ENCODE peak calls at places on chromosomes 13 and 19, in six cellular contexts. Q is left ventricle myocardium inferior, I is PC-9, C is uterus, Z is thoracic aorta, D is endodermal cell. Y is an unnamed sample.

GRCh38 chr19:3163230-3163886 is 15.2 kb upstream of the S1PR4 start:
- DNase-seq in Z (no peak), Q (peak), C (peak), I (no peak), D (peak), Y (peak)

GRCh38 chr19:39406656-39407393 is at the start of gene ZFP36:
- DNase-seq in C (peak), Z (peak), D (peak), Q (peak), I (peak), Y (peak)

GRCh38 chr13:48859168-48860105 is 116.3 kb upstream of the FNDC3A start:
- DNase-seq in D (peak), I (no peak), Q (no peak), Z (no peak), C (no peak), Y (no peak)

GRCh38 chr19:54670576-54671347 is 8.0 kb downstream of the LILRB4 start:
- DNase-seq in C (no peak), D (no peak), I (no peak), Q (no peak), Z (no peak), Y (no peak)

GRCh38 chr19:22116760-22117159 is 64.5 kb downstream of the ZNF257 start:
- DNase-seq in Z (no peak), Q (no peak), D (no peak), I (no peak), C (no peak), Y (no peak)

GRCh38 chr13:41231786-41232185 is 31.6 kb downstream of the MTRF1 start:
- DNase-seq in I (no peak), Z (no peak), Q (peak), C (no peak), D (peak), Y (no peak)

GRCh38 chr19:41974652-41975051 is 15.5 kb upstream of the RABAC1 start:
- DNase-seq in Z (no peak), D (no peak), C (no peak), I (no peak), Q (no peak), Y (no peak)

GRCh38 chr19:57406516-57407123 is 4.3 kb upstream of the ZNF17 start:
- DNase-seq in C (no peak), I (peak), Z (no peak), D (peak), Q (peak), Y (no peak)

GRCh38 chr19:10718205-10719196 is 622 bp downstream of the DNM2 start:
- DNase-seq in I (no peak), Z (no peak), D (peak), C (no peak), Q (peak), Y (peak)

GRCh38 chr19:21519488-21519887 is 14.1 kb downstream of the ZNF429 start:
- DNase-seq in D (no peak), I (no peak), C (no peak), Z (no peak), Q (no peak), Y (no peak)

GRCh38 chr19:13866463-13867046 is 10.4 kb upstream of the NANOS3 start:
- DNase-seq in I (no peak), C (no peak), Q (no peak), D (no peak), Z (no peak), Y (no peak)
- H3K27ac ChIP-seq in I (no peak), C (no peak), Q (no peak), D (no peak), Z (no peak), Y (no peak)

GRCh38 chr13:65830411-65831172 is 1399.5 kb downstream of the PCDH9 start:
- DNase-seq in D (no peak), Q (no peak), C (no peak), Z (no peak), I (no peak), Y (no peak)
- H3K27ac ChIP-seq in D (no peak), Q (no peak), C (no peak), Z (no peak), I (no peak), Y (no peak)

GRCh38 chr19:33472696-33473624 is 48.6 kb downstream of the PEPD start:
- DNase-seq in Z (no peak), I (no peak), Q (no peak), D (peak), C (no peak), Y (peak)
- H3K27ac ChIP-seq in Z (no peak), I (no peak), Q (no peak), D (no peak), C (no peak), Y (no peak)

GRCh38 chr13:113791761-113792160 is 32.7 kb downstream of the TMEM255B start:
- DNase-seq in I (no peak), D (peak), C (no peak), Q (no peak), Z (no peak), Y (no peak)
- H3K27ac ChIP-seq in I (no peak), D (no peak), C (no peak), Q (no peak), Z (no peak), Y (no peak)

GRCh38 chr13:45511310-45512147 is 46.8 kb downstream of the COG3 start:
- DNase-seq in I (peak), C (peak), Z (no peak), D (no peak), Q (no peak), Y (no peak)
- H3K27ac ChIP-seq in I (peak), C (no peak), Z (no peak), D (no peak), Q (no peak), Y (no peak)

GRCh38 chr19:33463194-33463593 is 58.4 kb downstream of the PEPD start:
- DNase-seq in D (peak), I (no peak), Q (no peak), C (no peak), Z (no peak), Y (peak)
- H3K27ac ChIP-seq in D (no peak), I (no peak), Q (no peak), C (no peak), Z (no peak), Y (peak)

Y was measured in substantia nigra.